ENCODE peak calls at places on chromosomes 3 and 15, in four cellular contexts. One of them, this sample, is unnamed. For H3K9me3, the result is how much of the 10 kb centered on the place peaks cover.

GRCh38 chr15:94478763-94479162 is 247.4 kb downstream of the MCTP2 start:
- DNase-seq in A549: no peak
- DNase-seq in heart left ventricle: no peak
- DNase-seq in prostate gland: no peak
- DNase-seq in this sample: no peak

GRCh38 chr3:159586587-159587202 is 401.9 kb upstream of the IL12A start:
- DNase-seq in heart left ventricle: no peak
- DNase-seq in A549: peak
- DNase-seq in prostate gland: no peak
- DNase-seq in this sample: peak

GRCh38 chr15:101049282-101049681 is 130.1 kb downstream of the LRRK1 start:
- DNase-seq in prostate gland: no peak
- DNase-seq in A549: no peak
- DNase-seq in heart left ventricle: peak
- DNase-seq in this sample: peak

GRCh38 chr3:111617912-111618601 is 22.9 kb upstream of the ZBED2 start:
- DNase-seq in heart left ventricle: peak
- DNase-seq in prostate gland: no peak
- DNase-seq in A549: no peak
- DNase-seq in this sample: no peak

GRCh38 chr15:69556344-69556743 is 103.7 kb downstream of the RPLP1 start:
- DNase-seq in heart left ventricle: no peak
- DNase-seq in prostate gland: no peak
- DNase-seq in A549: peak
- DNase-seq in this sample: no peak

GRCh38 chr3:6753536-6753935 is 107.4 kb upstream of the GRM7 start:
- DNase-seq in A549: no peak
- DNase-seq in prostate gland: no peak
- DNase-seq in heart left ventricle: no peak
- DNase-seq in this sample: no peak

GRCh38 chr15:93973287-93973686 is 258.1 kb upstream of the MCTP2 start:
- DNase-seq in heart left ventricle: peak
- DNase-seq in A549: no peak
- DNase-seq in prostate gland: no peak
- DNase-seq in this sample: no peak

GRCh38 chr3:60829058-60829457 is 422.2 kb downstream of the FHIT start:
- DNase-seq in A549: no peak
- DNase-seq in heart left ventricle: no peak
- DNase-seq in prostate gland: no peak
- DNase-seq in this sample: no peak

GRCh38 chr3:71784914-71785593 is at the start of gene PROK2:
- DNase-seq in A549: no peak
- DNase-seq in prostate gland: no peak
- DNase-seq in heart left ventricle: no peak
- DNase-seq in this sample: no peak

GRCh38 chr3:108966773-108967172 is 13.1 kb upstream of the GUCA1C start:
- DNase-seq in heart left ventricle: no peak
- DNase-seq in prostate gland: no peak
- DNase-seq in A549: no peak
- DNase-seq in this sample: no peak

GRCh38 chr3:120338517-120338916 is 10.6 kb downstream of the LRRC58 start:
- DNase-seq in A549: no peak
- DNase-seq in prostate gland: no peak
- DNase-seq in heart left ventricle: no peak
- DNase-seq in this sample: no peak
- H3K9me3 ChIP-seq in A549: under half
- H3K9me3 ChIP-seq in prostate gland: under half
- H3K9me3 ChIP-seq in heart left ventricle: under half
- H3K9me3 ChIP-seq in this sample: under half

DNA sequence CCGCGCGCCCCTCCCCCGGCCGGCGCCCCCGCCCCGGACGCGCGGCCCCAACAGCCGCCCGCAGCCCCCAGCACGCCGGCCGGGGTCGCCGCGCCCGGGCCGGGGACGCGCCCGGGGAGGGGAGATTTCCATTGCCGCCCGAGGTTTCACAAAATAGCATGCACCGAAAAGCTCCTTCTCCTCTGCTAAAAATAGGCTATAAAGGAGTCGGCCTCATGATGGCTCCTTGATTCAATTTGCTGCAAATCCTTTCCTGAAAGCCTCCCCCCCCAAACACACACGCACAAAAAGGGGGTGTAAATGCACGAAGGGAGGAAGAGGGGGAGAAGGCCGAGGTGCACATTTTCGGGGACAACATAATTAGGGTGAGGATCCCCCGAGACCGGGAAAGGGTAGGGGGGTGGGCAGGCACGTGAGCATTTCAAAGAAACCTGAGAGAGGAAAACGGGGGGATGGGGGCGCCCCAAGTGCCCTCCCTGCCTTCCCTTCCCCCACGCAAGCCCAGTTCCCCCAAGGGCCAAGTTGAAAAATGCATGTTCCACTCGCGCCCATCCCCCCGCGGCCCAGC is 725 bp downstream of the TBL1XR1 start:
- DNase-seq in A549: peak
- DNase-seq in prostate gland: no peak
- DNase-seq in heart left ventricle: no peak
- DNase-seq in this sample: peak
- H3K4me3 ChIP-seq in A549: peak
- H3K4me3 ChIP-seq in prostate gland: peak
- H3K4me3 ChIP-seq in heart left ventricle: peak
- H3K4me3 ChIP-seq in this sample: peak

DNA sequence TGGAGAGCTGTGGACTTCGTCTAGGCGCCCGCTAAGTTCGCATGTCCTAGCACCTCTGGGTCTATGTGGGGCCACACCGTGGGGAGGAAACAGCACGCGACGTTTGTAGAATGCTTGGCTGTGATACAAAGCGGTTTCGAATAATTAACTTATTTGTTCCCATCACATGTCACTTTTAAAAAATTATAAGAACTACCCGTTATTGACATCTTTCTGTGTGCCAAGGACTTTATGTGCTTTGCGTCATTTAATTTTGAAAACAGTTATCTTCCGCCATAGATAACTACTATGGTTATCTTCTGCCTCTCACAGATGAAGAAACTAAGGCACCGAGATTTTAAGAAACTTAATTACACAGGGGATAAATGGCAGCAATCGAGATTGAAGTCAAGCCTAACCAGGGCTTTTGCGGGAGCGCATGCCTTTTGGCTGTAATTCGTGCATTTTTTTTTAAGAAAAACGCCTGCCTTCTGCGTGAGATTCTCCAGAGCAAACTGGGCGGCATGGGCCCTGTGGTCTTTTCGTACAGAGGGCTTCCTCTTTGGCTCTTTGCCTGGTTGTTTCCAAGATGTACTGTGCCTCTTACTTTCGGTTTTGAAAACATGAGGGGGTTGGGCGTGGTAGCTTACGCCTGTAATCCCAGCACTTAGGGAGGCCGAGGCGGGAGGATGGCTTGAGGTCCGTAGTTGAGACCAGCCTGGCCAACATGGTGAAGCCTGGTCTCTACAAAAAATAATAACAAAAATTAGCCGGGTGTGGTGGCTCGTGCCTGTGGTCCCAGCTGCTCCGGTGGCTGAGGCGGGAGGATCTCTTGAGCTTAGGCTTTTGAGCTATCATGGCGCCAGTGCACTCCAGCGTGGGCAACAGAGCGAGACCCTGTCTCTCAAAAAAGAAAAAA is 1.0 kb downstream of the B2M start:
- DNase-seq in heart left ventricle: peak
- DNase-seq in prostate gland: peak
- DNase-seq in A549: peak
- DNase-seq in this sample: peak
- TF ChIP-seq POLR2A in heart left ventricle: no peak
- TF ChIP-seq POLR2A in prostate gland: peak
- TF ChIP-seq POLR2A in A549: no peak
- TF ChIP-seq POLR2A in this sample: peak

GRCh38 chr3:197239857-197240256 is 58.6 kb downstream of the DLG1 start:
- DNase-seq in heart left ventricle: no peak
- DNase-seq in prostate gland: no peak
- DNase-seq in A549: no peak
- DNase-seq in this sample: no peak

GRCh38 chr3:197242784-197243432 is 55.5 kb downstream of the DLG1 start:
- DNase-seq in heart left ventricle: no peak
- DNase-seq in prostate gland: no peak
- DNase-seq in A549: peak
- DNase-seq in this sample: no peak

GRCh38 chr3:197238842-197239241 is 59.6 kb downstream of the DLG1 start:
- DNase-seq in prostate gland: no peak
- DNase-seq in heart left ventricle: no peak
- DNase-seq in A549: no peak
- DNase-seq in this sample: no peak

GRCh38 chr3:197237897-197238296 is 60.5 kb downstream of the DLG1 start:
- DNase-seq in A549: no peak
- DNase-seq in prostate gland: no peak
- DNase-seq in heart left ventricle: no peak
- DNase-seq in this sample: no peak

DNA sequence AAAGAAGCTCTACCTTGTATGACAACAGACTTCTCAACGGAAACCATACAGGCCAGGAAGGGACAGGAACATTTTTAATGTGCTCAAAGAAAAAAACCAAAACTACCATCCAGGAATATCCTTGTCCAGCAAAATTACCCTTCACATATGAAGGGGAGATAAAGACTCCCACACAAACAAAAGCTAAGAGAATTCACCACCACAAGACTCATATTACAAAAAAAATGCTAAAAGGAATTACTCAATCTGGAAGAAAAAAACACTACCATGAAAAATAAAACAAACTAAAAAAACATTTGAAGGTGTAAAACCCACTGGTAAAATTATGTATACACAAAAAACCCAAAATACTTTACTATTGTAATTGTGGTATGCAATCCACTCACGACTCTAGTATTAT is 57.2 kb downstream of the DLG1 start:
- DNase-seq in prostate gland: no peak
- DNase-seq in A549: no peak
- DNase-seq in heart left ventricle: no peak
- DNase-seq in this sample: no peak
- H3K9me3 ChIP-seq in prostate gland: under half
- H3K9me3 ChIP-seq in A549: under half
- H3K9me3 ChIP-seq in heart left ventricle: under half
- H3K9me3 ChIP-seq in this sample: under half

GRCh38 chr15:42502472-42502871 is 7.0 kb downstream of the SNAP23 start:
- DNase-seq in A549: no peak
- DNase-seq in heart left ventricle: no peak
- DNase-seq in prostate gland: no peak
- DNase-seq in this sample: no peak
- H3K4me3 ChIP-seq in A549: no peak
- H3K4me3 ChIP-seq in heart left ventricle: no peak
- H3K4me3 ChIP-seq in prostate gland: no peak
- H3K4me3 ChIP-seq in this sample: no peak

GRCh38 chr15:56245871-56246814 is 2.5 kb upstream of the RFX7 start:
- DNase-seq in prostate gland: peak
- DNase-seq in heart left ventricle: peak
- DNase-seq in A549: peak
- DNase-seq in this sample: peak
- TF ChIP-seq POLR2A in prostate gland: no peak
- TF ChIP-seq POLR2A in heart left ventricle: no peak
- TF ChIP-seq POLR2A in A549: no peak
- TF ChIP-seq POLR2A in this sample: no peak

DNA sequence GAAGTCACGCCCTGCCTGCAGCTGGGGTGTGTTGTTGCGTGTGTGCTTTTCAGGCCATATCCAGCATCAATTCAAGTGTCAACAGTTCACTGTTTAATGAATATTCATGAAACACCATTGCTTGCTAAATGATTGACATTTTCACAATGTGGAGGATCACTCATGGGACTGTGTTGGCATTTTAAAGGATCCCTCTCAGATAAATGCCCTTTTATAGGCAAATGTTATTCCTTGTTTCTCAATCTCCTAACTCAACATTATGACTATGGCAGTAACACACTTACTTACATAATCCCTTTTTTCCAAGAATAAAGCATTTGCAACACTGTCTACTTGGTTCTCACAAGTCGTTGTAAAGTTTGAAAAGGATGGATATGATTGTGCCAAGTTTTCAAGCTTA is 511.4 kb downstream of the GABRG3 start:
- DNase-seq in heart left ventricle: no peak
- DNase-seq in A549: no peak
- DNase-seq in prostate gland: no peak
- DNase-seq in this sample: no peak
- H3K9me3 ChIP-seq in heart left ventricle: under half
- H3K9me3 ChIP-seq in A549: under half
- H3K9me3 ChIP-seq in prostate gland: under half
- H3K9me3 ChIP-seq in this sample: under half

GRCh38 chr3:52454235-52454937 is 545 bp upstream of the TNNC1 start:
- DNase-seq in prostate gland: no peak
- DNase-seq in heart left ventricle: peak
- DNase-seq in A549: no peak
- DNase-seq in this sample: peak
- H3K4me3 ChIP-seq in prostate gland: no peak
- H3K4me3 ChIP-seq in heart left ventricle: no peak
- H3K4me3 ChIP-seq in A549: peak
- H3K4me3 ChIP-seq in this sample: no peak

GRCh38 chr3:125054436-125055164 is 1.2 kb downstream of the HEG1 start:
- DNase-seq in prostate gland: no peak
- DNase-seq in A549: peak
- DNase-seq in heart left ventricle: peak
- DNase-seq in this sample: no peak
- TF ChIP-seq POLR2A in prostate gland: peak
- TF ChIP-seq POLR2A in A549: no peak
- TF ChIP-seq POLR2A in heart left ventricle: no peak
- TF ChIP-seq POLR2A in this sample: peak

GRCh38 chr15:25053000-25053815 is 98.4 kb downstream of the SNRPN start:
- DNase-seq in heart left ventricle: no peak
- DNase-seq in prostate gland: no peak
- DNase-seq in A549: no peak
- DNase-seq in this sample: no peak

GRCh38 chr15:25052191-25052999 is 97.6 kb downstream of the SNRPN start:
- DNase-seq in prostate gland: no peak
- DNase-seq in A549: no peak
- DNase-seq in heart left ventricle: no peak
- DNase-seq in this sample: no peak

GRCh38 chr15:25054943-25055342 is 100.2 kb downstream of the SNRPN start:
- DNase-seq in prostate gland: no peak
- DNase-seq in A549: no peak
- DNase-seq in heart left ventricle: no peak
- DNase-seq in this sample: no peak

GRCh38 chr15:25054329-25054728 is 99.5 kb downstream of the SNRPN start:
- DNase-seq in prostate gland: no peak
- DNase-seq in heart left ventricle: no peak
- DNase-seq in A549: no peak
- DNase-seq in this sample: no peak

GRCh38 chr15:25051399-25052154 is 96.8 kb downstream of the SNRPN start:
- DNase-seq in heart left ventricle: no peak
- DNase-seq in prostate gland: no peak
- DNase-seq in A549: no peak
- DNase-seq in this sample: no peak
- H3K9me3 ChIP-seq in heart left ventricle: under half
- H3K9me3 ChIP-seq in prostate gland: under half
- H3K9me3 ChIP-seq in A549: half or more
- H3K9me3 ChIP-seq in this sample: under half

This sample was measured in adrenal gland.